ENCODE peak calls at places on chromosomes 6 and 20, in six cellular contexts. One of them, this sample, is unnamed.

GRCh38 chr20:3071610-3072529 is at the start of gene OXT:
- DNase-seq in right atrium auricular region: no peak
- DNase-seq in progenitor cell of endocrine pancreas: no peak
- DNase-seq in ovary: no peak
- DNase-seq in suprapubic skin: no peak
- DNase-seq in WTC11: peak; percentile 69
- DNase-seq in this sample: peak; percentile 26

GRCh38 chr20:22511943-22512910 is 72.1 kb downstream of the FOXA2 start:
- DNase-seq in right atrium auricular region: no peak
- DNase-seq in progenitor cell of endocrine pancreas: peak; percentile 58
- DNase-seq in ovary: no peak
- DNase-seq in suprapubic skin: no peak
- DNase-seq in WTC11: peak; percentile 21
- DNase-seq in this sample: no peak

GRCh38 chr6:111715321-111715720 is 109.6 kb upstream of the TRAF3IP2 start:
- DNase-seq in right atrium auricular region: peak; percentile 57
- DNase-seq in progenitor cell of endocrine pancreas: no peak
- DNase-seq in ovary: no peak
- DNase-seq in suprapubic skin: no peak
- DNase-seq in WTC11: no peak
- DNase-seq in this sample: no peak

GRCh38 chr6:84197708-84198107 is 29.7 kb downstream of the CEP162 start:
- DNase-seq in right atrium auricular region: no peak
- DNase-seq in progenitor cell of endocrine pancreas: no peak
- DNase-seq in ovary: no peak
- DNase-seq in suprapubic skin: no peak
- DNase-seq in WTC11: no peak
- DNase-seq in this sample: no peak

GRCh38 chr6:3356056-3356823 is 97.5 kb downstream of the PSMG4 start:
- DNase-seq in right atrium auricular region: peak; percentile 75
- DNase-seq in progenitor cell of endocrine pancreas: no peak
- DNase-seq in ovary: peak; percentile 77
- DNase-seq in suprapubic skin: peak; percentile 89
- DNase-seq in WTC11: peak; percentile 70
- DNase-seq in this sample: peak; percentile 66

GRCh38 chr6:137044366-137045220 is at the start of gene IL20RA:
- DNase-seq in right atrium auricular region: no peak
- DNase-seq in progenitor cell of endocrine pancreas: peak; percentile 52
- DNase-seq in ovary: peak; percentile 69
- DNase-seq in suprapubic skin: peak; percentile 65
- DNase-seq in WTC11: peak; percentile 59
- DNase-seq in this sample: peak; percentile 28

GRCh38 chr20:39778847-39779641 is 816.9 kb downstream of the DHX35 start:
- DNase-seq in right atrium auricular region: no peak
- DNase-seq in progenitor cell of endocrine pancreas: no peak
- DNase-seq in ovary: no peak
- DNase-seq in suprapubic skin: no peak
- DNase-seq in WTC11: no peak
- DNase-seq in this sample: no peak

GRCh38 chr20:33663161-33664084 is 1.3 kb downstream of the C20orf144 start:
- DNase-seq in right atrium auricular region: no peak
- DNase-seq in progenitor cell of endocrine pancreas: peak; percentile 71
- DNase-seq in ovary: peak; percentile 88
- DNase-seq in suprapubic skin: no peak
- DNase-seq in WTC11: peak; percentile 82
- DNase-seq in this sample: peak; percentile 87

GRCh38 chr6:10759884-10760329 is 12.3 kb downstream of the TMEM14B start:
- DNase-seq in right atrium auricular region: no peak
- DNase-seq in progenitor cell of endocrine pancreas: no peak
- DNase-seq in ovary: no peak
- DNase-seq in suprapubic skin: no peak
- DNase-seq in WTC11: no peak
- DNase-seq in this sample: no peak

GRCh38 chr6:48429021-48429420 is 318.0 kb upstream of the PTCHD4 start:
- DNase-seq in right atrium auricular region: no peak
- DNase-seq in progenitor cell of endocrine pancreas: no peak
- DNase-seq in ovary: no peak
- DNase-seq in suprapubic skin: no peak
- DNase-seq in WTC11: no peak
- DNase-seq in this sample: no peak

GRCh38 chr20:47232518-47232917 is 124.0 kb downstream of the ZMYND8 start:
- DNase-seq in right atrium auricular region: no peak
- DNase-seq in progenitor cell of endocrine pancreas: no peak
- DNase-seq in ovary: no peak
- DNase-seq in suprapubic skin: no peak
- DNase-seq in WTC11: no peak
- DNase-seq in this sample: no peak

GRCh38 chr20:63503524-63503923 is 4.6 kb upstream of the EEF1A2 start:
- DNase-seq in right atrium auricular region: no peak
- DNase-seq in progenitor cell of endocrine pancreas: no peak
- DNase-seq in ovary: no peak
- DNase-seq in suprapubic skin: no peak
- DNase-seq in WTC11: no peak
- DNase-seq in this sample: no peak

GRCh38 chr6:136073216-136073615 is 176.9 kb downstream of the MTFR2 start:
- DNase-seq in right atrium auricular region: no peak
- DNase-seq in progenitor cell of endocrine pancreas: no peak
- DNase-seq in ovary: no peak
- DNase-seq in suprapubic skin: no peak
- DNase-seq in WTC11: no peak
- DNase-seq in this sample: no peak

GRCh38 chr6:43762410-43762768 is 7.6 kb upstream of the VEGFA start:
- DNase-seq in right atrium auricular region: no peak
- DNase-seq in progenitor cell of endocrine pancreas: no peak
- DNase-seq in ovary: peak; percentile 20
- DNase-seq in suprapubic skin: no peak
- DNase-seq in WTC11: no peak
- DNase-seq in this sample: no peak

GRCh38 chr6:158559338-158559894 is 475 bp upstream of the TMEM181 start:
- DNase-seq in right atrium auricular region: no peak
- DNase-seq in progenitor cell of endocrine pancreas: no peak
- DNase-seq in ovary: no peak
- DNase-seq in suprapubic skin: no peak
- DNase-seq in WTC11: no peak
- DNase-seq in this sample: no peak

GRCh38 chr6:160931378-160932343 is 59.9 kb upstream of the MAP3K4 start:
- DNase-seq in right atrium auricular region: no peak
- DNase-seq in progenitor cell of endocrine pancreas: no peak
- DNase-seq in ovary: no peak
- DNase-seq in suprapubic skin: no peak
- DNase-seq in WTC11: no peak
- DNase-seq in this sample: no peak
- TF ChIP-seq CTCF in right atrium auricular region: no peak
- TF ChIP-seq CTCF in progenitor cell of endocrine pancreas: no peak
- TF ChIP-seq CTCF in ovary: no peak
- TF ChIP-seq CTCF in suprapubic skin: no peak
- TF ChIP-seq CTCF in WTC11: no peak
- TF ChIP-seq CTCF in this sample: no peak

GRCh38 chr20:48706710-48707339 is 121.0 kb downstream of the PREX1 start:
- DNase-seq in right atrium auricular region: no peak
- DNase-seq in progenitor cell of endocrine pancreas: no peak
- DNase-seq in ovary: no peak
- DNase-seq in suprapubic skin: no peak
- DNase-seq in WTC11: no peak
- DNase-seq in this sample: no peak
- TF ChIP-seq CTCF in right atrium auricular region: no peak
- TF ChIP-seq CTCF in progenitor cell of endocrine pancreas: no peak
- TF ChIP-seq CTCF in ovary: no peak
- TF ChIP-seq CTCF in suprapubic skin: no peak
- TF ChIP-seq CTCF in WTC11: peak; percentile 20
- TF ChIP-seq CTCF in this sample: no peak

DNA sequence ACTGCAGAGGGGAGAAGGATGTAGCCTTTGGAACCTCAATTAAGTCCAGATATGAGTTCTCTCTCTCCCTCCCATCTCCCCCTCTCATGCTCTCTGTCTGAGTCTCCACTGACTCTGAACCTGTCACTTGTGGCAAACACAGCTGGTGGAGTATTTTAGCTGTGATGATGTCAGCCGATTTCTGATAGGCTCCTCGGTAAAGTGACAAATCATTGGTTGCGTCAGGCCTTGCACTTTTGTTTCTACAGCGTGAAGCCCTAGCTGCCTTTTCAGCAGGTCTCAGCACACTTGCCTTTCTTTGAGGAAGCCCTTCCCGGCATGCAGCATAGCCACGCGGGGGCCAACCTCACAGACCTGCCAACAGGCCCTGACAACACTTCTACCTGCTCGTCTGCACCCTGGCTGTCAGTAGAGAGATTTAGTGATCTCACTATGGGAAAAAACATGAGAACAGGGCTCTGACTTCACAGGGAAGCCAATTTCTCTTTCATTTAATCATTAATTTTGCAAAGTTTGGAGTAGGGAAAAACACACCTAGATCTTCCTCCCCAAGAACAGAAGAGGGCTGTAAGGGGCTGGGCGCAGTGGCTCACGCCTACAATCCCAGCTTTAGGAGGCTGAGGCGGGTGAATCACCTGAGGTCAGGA is 84.4 kb downstream of the GMPR start:
- DNase-seq in right atrium auricular region: peak; percentile 86
- DNase-seq in progenitor cell of endocrine pancreas: no peak
- DNase-seq in ovary: no peak
- DNase-seq in suprapubic skin: no peak
- DNase-seq in WTC11: no peak
- DNase-seq in this sample: peak; percentile 47
- TF ChIP-seq CTCF in right atrium auricular region: no peak
- TF ChIP-seq CTCF in progenitor cell of endocrine pancreas: no peak
- TF ChIP-seq CTCF in ovary: no peak
- TF ChIP-seq CTCF in suprapubic skin: no peak
- TF ChIP-seq CTCF in WTC11: no peak
- TF ChIP-seq CTCF in this sample: no peak

DNA sequence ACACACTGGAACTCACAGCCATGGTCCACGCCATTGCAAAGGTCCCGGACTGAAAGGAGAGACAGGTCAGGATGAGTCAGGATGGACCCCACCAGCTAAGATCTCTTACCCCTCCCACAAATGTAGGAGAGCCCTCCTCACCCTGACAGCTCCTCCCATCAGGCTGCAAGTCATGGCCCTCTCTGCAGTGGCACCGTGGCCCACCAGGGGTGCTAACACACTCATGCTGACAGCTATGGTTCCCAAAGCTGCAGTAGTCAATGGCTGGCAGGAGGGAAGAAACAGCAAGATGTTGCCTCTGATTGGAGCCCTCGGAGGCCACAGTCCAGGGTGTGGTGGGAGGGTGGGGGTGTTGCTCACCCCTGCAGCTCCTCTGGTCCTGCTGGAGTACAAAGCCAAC is 5.7 kb upstream of the RBPJL start:
- DNase-seq in right atrium auricular region: no peak
- DNase-seq in progenitor cell of endocrine pancreas: peak; percentile 43
- DNase-seq in ovary: no peak
- DNase-seq in suprapubic skin: no peak
- DNase-seq in WTC11: peak; percentile 82
- DNase-seq in this sample: peak; percentile 79
- TF ChIP-seq CTCF in right atrium auricular region: no peak
- TF ChIP-seq CTCF in progenitor cell of endocrine pancreas: peak; percentile 62
- TF ChIP-seq CTCF in ovary: no peak
- TF ChIP-seq CTCF in suprapubic skin: no peak
- TF ChIP-seq CTCF in WTC11: peak; percentile 38
- TF ChIP-seq CTCF in this sample: peak; percentile 61

This sample was measured in glutamatergic neuron.